ENCODE peak calls at places on chromosomes 5 and 9, in nine cellular contexts. W is HCT116; V is SK-N-SH; B is HL-60; J is CD8-positive, alpha-beta memory T cell; P is lung; D is IMR-90; G is CD8-positive, alpha-beta T cell; X is tibial nerve. S is an unnamed sample.

GRCh38 chr9:2087500-2088313 is 72.6 kb downstream of the SMARCA2 start:
- DNase-seq in W (peak; percentile 42), V (peak; percentile 43), B (peak; percentile 19), J (no peak), P (no peak), D (peak; percentile 52), G (no peak), X (no peak), S (no peak)

GRCh38 chr5:72651779-72652178 is 144.6 kb upstream of the ZNF366 start:
- DNase-seq in W (no peak), V (no peak), B (no peak), J (no peak), P (no peak), D (no peak), G (no peak), X (no peak), S (no peak)

GRCh38 chr5:6302684-6303083 is 75.7 kb downstream of the MED10 start:
- DNase-seq in W (no peak), V (no peak), B (no peak), J (no peak), P (no peak), D (no peak), G (no peak), X (no peak), S (no peak)

GRCh38 chr5:172028167-172028566 is 21.7 kb upstream of the FBXW11 start:
- DNase-seq in W (no peak), V (no peak), B (no peak), J (no peak), P (no peak), D (no peak), G (no peak), X (no peak), S (no peak)

GRCh38 chr5:154141686-154142300 is 48.7 kb upstream of the GALNT10 start:
- DNase-seq in W (no peak), V (no peak), B (no peak), J (no peak), P (peak; percentile 21), D (no peak), G (no peak), X (no peak), S (no peak)

GRCh38 chr5:179766726-179767455 is 26.9 kb upstream of the LTC4S start:
- DNase-seq in W (no peak), V (no peak), B (no peak), J (no peak), P (no peak), D (no peak), G (no peak), X (no peak), S (no peak)

GRCh38 chr5:57592236-57592635 is 109.6 kb upstream of the ACTBL2 start:
- DNase-seq in W (no peak), V (no peak), B (no peak), J (no peak), P (no peak), D (peak; percentile 10), G (no peak), X (no peak), S (no peak)

GRCh38 chr9:131585375-131585774 is 40.1 kb downstream of the PRRT1B start:
- DNase-seq in W (no peak), V (no peak), B (peak; percentile 94), J (peak; percentile 45), P (no peak), D (peak; percentile 7), G (no peak), X (no peak), S (no peak)

GRCh38 chr9:68454579-68455334 is 85.9 kb downstream of the TMEM252 start:
- DNase-seq in W (no peak), V (no peak), B (no peak), J (no peak), P (no peak), D (no peak), G (no peak), X (no peak), S (no peak)

GRCh38 chr9:68462004-68462775 is 78.5 kb downstream of the TMEM252 start:
- DNase-seq in W (no peak), V (no peak), B (no peak), J (no peak), P (no peak), D (no peak), G (no peak), X (no peak), S (no peak)

GRCh38 chr9:68455436-68455835 is 85.2 kb downstream of the TMEM252 start:
- DNase-seq in W (no peak), V (no peak), B (no peak), J (no peak), P (no peak), D (no peak), G (no peak), X (no peak), S (no peak)

GRCh38 chr9:68457803-68458202 is 82.9 kb downstream of the TMEM252 start:
- DNase-seq in W (no peak), V (no peak), B (no peak), J (no peak), P (no peak), D (no peak), G (no peak), X (no peak), S (no peak)

DNA sequence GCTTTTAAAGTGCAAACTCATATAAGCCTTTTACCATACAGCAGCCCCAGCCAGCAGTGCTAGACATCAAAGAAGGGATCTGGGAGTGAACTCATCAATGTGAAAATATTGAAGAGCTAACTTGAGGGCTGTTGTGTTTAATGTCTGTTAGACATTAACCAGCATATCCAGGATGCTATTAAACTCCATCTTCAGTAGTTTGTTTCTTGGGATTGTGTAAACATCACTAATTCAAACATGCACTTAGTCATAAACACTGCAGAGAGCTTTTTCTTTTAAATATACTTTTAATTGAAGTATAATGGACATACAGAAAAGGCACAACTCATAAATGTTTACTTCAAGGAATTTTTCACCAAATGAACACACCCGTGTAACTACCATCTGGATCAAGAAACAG is 81.8 kb downstream of the TMEM252 start:
- DNase-seq in W (no peak), V (no peak), B (no peak), J (no peak), P (no peak), D (no peak), G (no peak), X (no peak), S (no peak)
- H3K27ac ChIP-seq in W (no peak overlapping the region), V (no peak overlapping the region), B (no peak overlapping the region), J (no peak overlapping the region), P (no peak overlapping the region), D (no peak overlapping the region), G (no peak overlapping the region), X (no peak overlapping the region), S (no peak overlapping the region)

GRCh38 chr9:133140174-133140505 is 19.1 kb upstream of the RALGDS start:
- DNase-seq in W (no peak), V (no peak), B (no peak), J (no peak), P (no peak), D (no peak), G (no peak), X (no peak), S (no peak)

GRCh38 chr9:133141833-133142594 is 21.0 kb upstream of the RALGDS start:
- DNase-seq in W (no peak), V (peak; percentile 87), B (no peak), J (peak; percentile 84), P (no peak), D (no peak), G (peak; percentile 75), X (no peak), S (no peak)

GRCh38 chr9:133140606-133141005 is 19.6 kb upstream of the RALGDS start:
- DNase-seq in W (no peak), V (no peak), B (no peak), J (no peak), P (no peak), D (no peak), G (no peak), X (no peak), S (no peak)

GRCh38 chr9:133137451-133138231 is 16.6 kb upstream of the RALGDS start:
- DNase-seq in W (no peak), V (no peak), B (no peak), J (no peak), P (no peak), D (no peak), G (no peak), X (no peak), S (peak; percentile 92)

DNA sequence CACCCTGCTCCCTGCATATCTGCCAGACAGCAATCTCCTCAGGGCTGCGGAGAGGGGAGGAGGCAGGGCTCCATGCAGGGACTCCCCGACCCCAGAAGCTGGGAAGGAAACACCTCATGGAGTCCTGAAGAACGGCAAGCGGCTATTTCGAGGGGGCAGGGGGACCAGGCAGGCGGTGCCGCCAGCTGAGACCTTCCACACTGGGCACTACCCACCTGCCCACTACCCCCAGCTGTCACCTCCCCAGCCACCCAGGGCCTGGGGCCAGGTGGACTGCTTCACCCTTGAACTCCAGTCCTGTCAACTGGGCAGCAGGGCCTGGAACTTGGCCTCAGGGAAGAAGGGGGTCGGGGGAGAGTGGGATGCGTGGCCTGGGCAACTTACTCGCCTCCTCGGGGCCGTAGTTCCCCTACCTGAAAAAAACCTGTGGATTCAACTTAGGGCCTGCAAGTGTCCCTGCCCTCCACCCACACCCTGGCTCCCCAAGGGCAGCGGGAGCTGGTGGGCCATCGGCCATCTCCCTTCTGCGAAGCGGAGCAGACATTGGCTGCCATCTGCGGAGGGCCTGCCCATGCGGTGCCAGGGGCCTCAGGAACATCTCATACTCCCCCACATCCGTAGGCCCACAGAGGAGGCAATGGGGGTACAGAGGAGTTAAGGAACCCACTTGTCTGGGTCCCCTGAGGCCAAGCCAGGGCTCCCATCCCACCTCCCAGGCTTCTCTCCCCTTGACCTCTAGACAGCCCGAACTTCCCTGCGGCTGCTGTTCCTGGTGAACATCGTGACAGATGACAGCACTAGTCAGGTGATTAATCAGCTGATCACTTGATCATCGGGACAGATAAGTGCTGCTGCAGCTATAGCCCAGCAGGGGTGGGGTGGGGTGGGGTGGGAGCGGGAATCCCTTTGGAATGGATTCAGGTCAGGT is 18.5 kb upstream of the RALGDS start:
- DNase-seq in W (no peak), V (no peak), B (no peak), J (no peak), P (no peak), D (no peak), G (no peak), X (no peak), S (no peak)
- H3K27ac ChIP-seq in W (no peak overlapping the region), V (no peak overlapping the region), B (no peak overlapping the region), J (no peak overlapping the region), P (peak overlapping the region; percentile 9), D (no peak overlapping the region), G (no peak overlapping the region), X (peak overlapping the region; percentile 72), S (peak overlapping the region; percentile 100)

GRCh38 chr9:83960991-83961390 is 19.0 kb downstream of the HNRNPK start:
- DNase-seq in W (no peak), V (no peak), B (peak; percentile 53), J (no peak), P (no peak), D (no peak), G (no peak), X (no peak), S (no peak)

GRCh38 chr9:83957029-83957513 is 22.9 kb downstream of the HNRNPK start:
- DNase-seq in W (no peak), V (no peak), B (no peak), J (no peak), P (no peak), D (no peak), G (no peak), X (no peak), S (no peak)

GRCh38 chr9:83955985-83956287 is 24.1 kb downstream of the HNRNPK start:
- DNase-seq in W (no peak), V (no peak), B (peak; percentile 88), J (no peak), P (no peak), D (no peak), G (no peak), X (no peak), S (peak; percentile 8)

GRCh38 chr9:83959061-83959460 is 21.0 kb downstream of the HNRNPK start:
- DNase-seq in W (no peak), V (no peak), B (no peak), J (no peak), P (no peak), D (peak; percentile 86), G (no peak), X (no peak), S (no peak)

DNA sequence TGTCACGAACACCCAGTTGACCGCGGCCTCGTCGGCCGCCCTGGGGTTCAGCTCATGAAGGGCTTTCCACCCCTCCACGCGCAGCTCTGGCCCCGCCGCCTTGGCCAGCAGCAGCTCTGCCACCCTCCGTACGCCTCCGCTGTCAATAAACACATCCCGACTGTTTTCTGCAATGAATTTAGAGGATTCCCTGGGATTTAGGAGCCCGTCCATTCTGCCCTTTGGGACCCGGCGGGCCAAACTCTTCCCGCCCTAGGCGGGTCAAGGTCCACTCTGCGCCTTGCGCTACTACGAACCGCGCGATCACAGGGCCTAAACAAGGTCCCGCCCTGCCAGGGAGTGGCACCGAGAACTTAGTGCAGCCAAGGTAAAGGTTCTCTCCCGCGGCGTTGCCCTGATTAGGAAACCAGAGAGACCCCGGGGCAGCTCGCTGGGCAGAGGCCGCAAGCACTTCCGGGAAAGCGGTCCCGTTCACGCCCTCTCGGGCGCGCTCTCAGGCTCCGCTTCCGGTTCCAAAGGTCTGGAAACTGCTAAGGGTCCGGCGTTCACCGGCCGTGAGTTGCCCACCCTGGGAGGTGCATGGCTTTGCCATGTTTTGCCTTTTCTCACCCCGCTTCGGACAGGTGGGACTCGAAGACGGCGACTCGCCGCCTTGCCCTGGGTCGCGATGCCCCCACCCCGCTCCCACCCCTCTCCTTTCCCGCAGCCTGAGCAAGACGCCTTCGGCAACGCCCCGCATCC is 23.6 kb downstream of the HNRNPK start:
- DNase-seq in W (no peak), V (peak; percentile 88), B (peak; percentile 24), J (peak; percentile 59), P (peak; percentile 85), D (no peak), G (no peak), X (peak; percentile 51), S (peak; percentile 70)
- H3K27ac ChIP-seq in W (no peak overlapping the region), V (peak overlapping the region; percentile 67), B (peak overlapping the region; percentile 65), J (peak overlapping the region; percentile 73), P (peak overlapping the region; percentile 96), D (peak overlapping the region; percentile 66), G (peak overlapping the region; percentile 64), X (peak overlapping the region; percentile 70), S (peak overlapping the region; percentile 83)

GRCh38 chr5:43367909-43368648 is 44.1 kb downstream of the CCL28 start:
- DNase-seq in W (no peak), V (no peak), B (no peak), J (no peak), P (no peak), D (peak; percentile 4), G (no peak), X (no peak), S (no peak)
- H3K27ac ChIP-seq in W (no peak overlapping the region), V (no peak overlapping the region), B (no peak overlapping the region), J (no peak overlapping the region), P (no peak overlapping the region), D (no peak overlapping the region), G (no peak overlapping the region), X (no peak overlapping the region), S (no peak overlapping the region)